ENCODE peak calls at places on chromosomes 2 and 18, in ten cellular contexts. N is thoracic aorta; C is cardiac fibroblast; R is iris pigment epithelial cell; M is substantia nigra; K is stimulated activated CD4-positive, alpha-beta T cell treated with anti-CD3 and anti-CD28 coated beads, Interleukin-15, amount 100 ng/mL, for 24 hours; O is CD14-positive monocyte; Z is DMS 273 treated with DMSO at 0.1 percent for 48 hours; B is HS-27A; G is AG04450. E is an unnamed sample.
A peak's percentile ranks its signal among the peaks of the same experiment; 100 is the strongest.

GRCh38 chr2:228768818-228769217 is 502.3 kb downstream of the PID1 start:
- DNase-seq in N (no peak), C (peak; percentile 92), R (peak; percentile 84), M (no peak), K (no peak), O (no peak), Z (no peak), B (peak; percentile 31), G (peak; percentile 6), E (no peak)

GRCh38 chr2:170843656-170844055 is 27.0 kb downstream of the GAD1 start:
- DNase-seq in N (no peak), C (peak; percentile 56), R (peak; percentile 51), M (no peak), K (no peak), O (no peak), Z (no peak), B (peak; percentile 69), G (no peak), E (no peak)

GRCh38 chr2:136225950-136226835 is 108.2 kb upstream of the CXCR4 start:
- DNase-seq in N (no peak), C (no peak), R (no peak), M (no peak), K (no peak), O (no peak), Z (no peak), B (no peak), G (no peak), E (peak; percentile 63)

GRCh38 chr2:234335676-234336228 is 161.1 kb downstream of the ARL4C start:
- DNase-seq in N (peak; percentile 21), C (peak; percentile 51), R (peak; percentile 63), M (peak; percentile 20), K (peak; percentile 59), O (peak; percentile 88), Z (peak; percentile 76), B (no peak), G (no peak), E (peak; percentile 21)

GRCh38 chr18:21632393-21632792 is 20.3 kb downstream of the SNRPD1 start:
- DNase-seq in N (no peak), C (peak; percentile 14), R (no peak), M (no peak), K (no peak), O (no peak), Z (no peak), B (no peak), G (no peak), E (no peak)

GRCh38 chr2:32951672-32952071 is 4.9 kb downstream of the LTBP1 start:
- DNase-seq in N (no peak), C (no peak), R (no peak), M (no peak), K (no peak), O (no peak), Z (no peak), B (no peak), G (no peak), E (no peak)

GRCh38 chr2:205934443-205934842 is 151.5 kb downstream of the INO80D start:
- DNase-seq in N (no peak), C (peak; percentile 19), R (peak; percentile 15), M (no peak), K (no peak), O (no peak), Z (no peak), B (no peak), G (no peak), E (no peak)

GRCh38 chr2:120303177-120303576 is 42.8 kb upstream of the INHBB start:
- DNase-seq in N (no peak), C (no peak), R (no peak), M (no peak), K (no peak), O (no peak), Z (no peak), B (no peak), G (no peak), E (peak; percentile 70)

GRCh38 chr2:30978854-30979253 is 159.4 kb downstream of the GALNT14 start:
- DNase-seq in N (no peak), C (no peak), R (no peak), M (no peak), K (no peak), O (no peak), Z (no peak), B (no peak), G (no peak), E (no peak)